ENCODE peak calls at places on chromosome X, in ten cellular contexts. B is fibroblast of lung, H is MM.1S, O is neural progenitor cell, I is A673, N is hepatocyte, C is GM23338, M is PC-3, K is HepG2, G is keratinocyte. X is an unnamed sample.

GRCh38 chrX:134236690-134237362 is at the start of gene CCDC160:
- DNase-seq in N (peak), M (peak), O (peak), K (peak), B (peak), C (peak), H (peak), I (no peak), G (no peak), X (peak)

GRCh38 chrX:135389243-135389642 is 32.5 kb upstream of the SMIM10L2A start:
- DNase-seq in H (no peak), B (no peak), G (no peak), C (no peak), O (no peak), I (no peak), N (no peak), M (peak), K (no peak), X (no peak)

GRCh38 chrX:21745756-21746155 is 12.2 kb downstream of the SMPX start:
- DNase-seq in H (peak), B (no peak), G (no peak), N (peak), I (peak), K (no peak), C (peak), M (peak), O (peak), X (no peak)

GRCh38 chrX:56728752-56729151 is 291 bp upstream of the NBDY start:
- DNase-seq in H (peak), N (peak), B (peak), M (peak), I (peak), C (peak), O (no peak), K (no peak), G (no peak), X (no peak)

GRCh38 chrX:132956421-132957210 is 1.8 kb downstream of the HS6ST2 start:
- DNase-seq in O (peak), G (no peak), K (no peak), B (no peak), N (peak), I (no peak), C (peak), M (no peak), H (no peak), X (no peak)

GRCh38 chrX:43815209-43815608 is 67.0 kb downstream of the MAOB start:
- DNase-seq in H (no peak), O (no peak), B (no peak), C (no peak), K (no peak), M (no peak), G (no peak), N (no peak), I (no peak), X (no peak)

GRCh38 chrX:23792861-23793553 is 10.0 kb downstream of the SAT1 start:
- DNase-seq in K (no peak), G (no peak), B (no peak), N (no peak), C (no peak), I (peak), O (peak), H (no peak), M (no peak), X (no peak)

GRCh38 chrX:67503004-67503403 is 40.8 kb upstream of the AR start:
- DNase-seq in I (no peak), K (no peak), N (no peak), M (no peak), B (no peak), O (no peak), C (no peak), G (no peak), H (no peak), X (no peak)

GRCh38 chrX:70168238-70169188 is 8.8 kb upstream of the DGAT2L6 start:
- DNase-seq in I (peak), B (peak), N (peak), C (peak), M (peak), H (no peak), K (peak), O (peak), G (no peak), X (peak)

GRCh38 chrX:30910124-30910860 is 21.2 kb upstream of the TAB3 start:
- DNase-seq in I (peak), G (no peak), M (no peak), C (no peak), K (no peak), B (peak), N (no peak), H (no peak), O (no peak), X (peak)

GRCh38 chrX:46912673-46913491 is 661 bp downstream of the JADE3 start:
- DNase-seq in O (peak), B (peak), K (peak), N (peak), I (peak), G (no peak), M (peak), C (peak), H (peak), X (no peak)

GRCh38 chrX:23935116-23935515 is 27.3 kb downstream of the CXorf58 start:
- DNase-seq in G (no peak), B (no peak), H (no peak), O (no peak), M (no peak), I (no peak), N (no peak), K (no peak), C (no peak), X (no peak)

GRCh38 chrX:20061869-20062254 is 54.8 kb downstream of the MAP7D2 start:
- DNase-seq in K (peak), H (peak), G (no peak), I (no peak), M (peak), C (no peak), O (no peak), N (no peak), B (peak), X (peak)

GRCh38 chrX:149569770-149570169 is 17.5 kb downstream of the MAGEA9B start:
- DNase-seq in G (no peak), B (no peak), M (peak), I (no peak), O (no peak), N (no peak), H (no peak), C (no peak), K (no peak), X (no peak)

GRCh38 chrX:31715675-31716074 is 643.8 kb upstream of the FTHL17 start:
- DNase-seq in I (peak), B (no peak), C (no peak), N (peak), K (no peak), G (no peak), M (peak), H (no peak), O (no peak), X (no peak)

GRCh38 chrX:12701625-12702024 is 89.6 kb upstream of the PRPS2 start:
- DNase-seq in I (peak), H (peak), O (peak), C (peak), K (peak), B (peak), N (peak), G (peak), M (peak), X (peak)

DNA sequence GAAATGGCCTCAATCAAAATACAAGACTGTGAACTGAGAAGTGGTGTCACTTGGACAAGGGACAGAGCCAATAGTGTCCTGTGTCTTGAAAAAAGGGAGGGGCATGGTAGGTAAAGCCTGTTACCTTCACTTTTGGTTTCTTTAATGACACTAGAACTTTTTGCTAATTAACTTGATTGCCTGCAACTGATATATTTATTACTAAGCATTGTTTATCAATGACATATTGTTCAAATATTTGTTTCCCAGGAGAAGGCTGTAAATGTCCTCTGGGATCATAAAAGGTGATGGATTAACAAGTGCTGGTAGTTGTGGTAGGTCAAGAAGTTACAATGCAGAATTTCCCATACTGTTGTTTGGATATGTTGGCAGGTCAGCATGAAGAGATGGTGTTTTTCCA is 93.8 kb upstream of the SCML1 start:
- DNase-seq in G (no peak), H (peak), N (no peak), K (no peak), I (no peak), B (no peak), O (no peak), M (no peak), C (no peak), X (no peak)
- TF ChIP-seq EZH2 in G (no peak), H (no peak), N (no peak), K (no peak), I (no peak), B (no peak), O (no peak), M (no peak), C (no peak), X (no peak)

GRCh38 chrX:110268875-110269274 is 49.0 kb downstream of the AMMECR1 start:
- DNase-seq in C (no peak), I (peak), H (no peak), K (no peak), N (no peak), G (no peak), B (no peak), M (no peak), O (no peak), X (no peak)

GRCh38 chrX:110268395-110268794 is 49.5 kb downstream of the AMMECR1 start:
- DNase-seq in K (no peak), H (no peak), I (no peak), O (no peak), G (no peak), M (no peak), N (no peak), B (no peak), C (no peak), X (no peak)

GRCh38 chrX:110265624-110266023 is 52.3 kb downstream of the AMMECR1 start:
- DNase-seq in C (no peak), G (no peak), K (no peak), I (peak), O (no peak), B (peak), H (no peak), N (no peak), M (peak), X (no peak)

DNA sequence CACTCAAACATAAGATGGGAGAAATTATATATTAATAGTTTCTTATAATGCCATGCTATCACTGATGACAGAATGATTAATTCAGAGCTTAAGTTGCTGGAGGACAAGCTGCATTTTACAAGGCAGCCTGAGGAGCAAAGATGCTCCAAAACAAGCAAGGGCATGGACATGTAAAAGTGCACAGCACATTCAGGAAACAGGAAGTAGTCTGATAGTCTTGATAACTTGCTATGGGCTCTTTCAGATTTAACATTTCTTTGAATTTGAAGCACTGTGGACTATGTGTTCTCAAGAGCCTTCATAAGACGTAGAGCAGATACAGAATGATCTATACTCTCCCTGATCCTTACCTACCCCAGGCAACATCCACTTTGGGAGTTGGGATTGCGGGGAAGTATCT is 50.0 kb downstream of the AMMECR1 start:
- DNase-seq in I (peak), M (no peak), N (no peak), G (no peak), K (no peak), B (no peak), C (no peak), H (no peak), O (no peak), X (no peak)
- H3K27ac ChIP-seq in I (no peak), M (no peak), N (no peak), G (no peak), K (no peak), B (no peak), C (no peak), H (no peak), O (no peak), X (no peak)

GRCh38 chrX:16140983-16141382 is 17.6 kb downstream of the GRPR start:
- DNase-seq in G (no peak), O (no peak), K (no peak), B (no peak), H (no peak), I (no peak), N (no peak), C (no peak), M (peak), X (no peak)

GRCh38 chrX:16137416-16138107 is 14.2 kb downstream of the GRPR start:
- DNase-seq in O (no peak), N (no peak), M (no peak), K (no peak), C (no peak), I (no peak), H (no peak), B (no peak), G (no peak), X (no peak)

GRCh38 chrX:16136080-16136479 is 12.7 kb downstream of the GRPR start:
- DNase-seq in G (no peak), B (no peak), K (no peak), M (no peak), I (no peak), C (no peak), H (no peak), N (no peak), O (no peak), X (no peak)

GRCh38 chrX:16140448-16140847 is 17.1 kb downstream of the GRPR start:
- DNase-seq in G (no peak), O (no peak), M (no peak), K (no peak), N (no peak), H (no peak), C (no peak), B (no peak), I (no peak), X (no peak)

DNA sequence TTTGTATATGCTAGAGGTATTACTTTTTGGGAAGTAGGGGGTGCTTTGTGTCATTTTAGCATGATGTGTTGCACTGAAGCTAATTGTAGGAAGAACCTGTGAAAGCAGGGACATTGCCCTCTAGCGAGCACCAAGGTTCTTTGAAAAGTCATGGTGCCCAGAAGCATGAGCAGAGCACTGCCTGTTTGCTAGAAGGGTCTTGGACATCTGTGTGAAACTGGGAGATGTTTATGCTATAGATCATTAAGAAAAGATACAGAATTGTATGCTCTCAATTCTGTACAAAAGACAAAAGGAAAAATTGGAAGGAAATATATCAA is 14.7 kb downstream of the GRPR start:
- DNase-seq in B (no peak), M (no peak), H (no peak), I (no peak), N (peak), K (peak), G (no peak), C (peak), O (peak), X (no peak)
- TF ChIP-seq CTCF in B (peak), M (no peak), H (peak), I (peak), N (peak), K (peak), G (no peak), C (peak), O (peak), X (no peak)

GRCh38 chrX:25017667-25018247 is 2.0 kb upstream of the ARX start:
- DNase-seq in G (no peak), C (no peak), N (no peak), K (no peak), I (peak), M (no peak), O (peak), H (no peak), B (no peak), X (no peak)

GRCh38 chrX:25018682-25019081 is 2.9 kb upstream of the ARX start:
- DNase-seq in O (no peak), K (no peak), N (no peak), M (no peak), I (no peak), B (no peak), H (no peak), C (no peak), G (no peak), X (no peak)

GRCh38 chrX:25016361-25016671 is 551 bp upstream of the ARX start:
- DNase-seq in C (no peak), K (no peak), I (no peak), G (no peak), B (no peak), H (no peak), O (peak), M (no peak), N (no peak), X (no peak)

GRCh38 chrX:25015486-25016360 is at the start of gene ARX:
- DNase-seq in C (peak), M (no peak), H (no peak), I (peak), O (peak), N (peak), K (peak), B (peak), G (no peak), X (peak)

GRCh38 chrX:25016938-25017598 is 1.3 kb upstream of the ARX start:
- DNase-seq in M (no peak), B (no peak), H (no peak), O (peak), C (no peak), K (no peak), G (no peak), I (no peak), N (no peak), X (no peak)
- TF ChIP-seq EZH2 in M (no peak), B (no peak), H (no peak), O (no peak), C (no peak), K (no peak), G (no peak), I (no peak), N (no peak), X (no peak)

DNA sequence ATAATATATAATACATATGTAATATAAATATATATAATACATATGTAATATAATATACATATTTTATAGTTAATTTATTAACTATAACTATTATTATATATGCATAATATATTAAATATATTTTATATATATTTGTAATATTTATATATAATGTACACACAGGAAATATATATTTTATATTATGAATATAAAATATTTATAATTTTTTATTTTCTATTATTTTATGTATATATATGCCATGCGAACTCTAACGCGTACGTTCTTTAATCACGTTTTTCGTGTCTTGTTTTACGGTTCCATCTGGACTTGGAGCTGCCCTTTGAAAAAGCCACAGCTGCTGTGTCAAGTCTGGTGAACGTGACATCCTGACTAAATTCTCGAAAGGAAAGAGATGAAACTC is 332.1 kb downstream of the ASMT start:
- DNase-seq in I (no peak), N (no peak), H (no peak), B (no peak), K (no peak), M (no peak), C (no peak), O (no peak), G (no peak), X (no peak)
- H3K27ac ChIP-seq in I (no peak), N (no peak), H (no peak), B (no peak), K (no peak), M (no peak), C (no peak), O (no peak), G (no peak), X (no peak)

GRCh38 chrX:44872319-44872816 is 620 bp upstream of the KDM6A start:
- DNase-seq in M (peak), B (peak), N (peak), G (no peak), C (peak), I (peak), H (no peak), O (no peak), K (no peak), X (no peak)

GRCh38 chrX:44874481-44875184 is 1.6 kb downstream of the KDM6A start:
- DNase-seq in I (peak), B (peak), O (peak), G (no peak), K (no peak), N (peak), H (peak), C (peak), M (peak), X (peak)

GRCh38 chrX:44875185-44875489 is 2.1 kb downstream of the KDM6A start:
- DNase-seq in N (no peak), G (no peak), C (no peak), I (no peak), M (no peak), H (no peak), O (no peak), K (no peak), B (no peak), X (no peak)

GRCh38 chrX:44872817-44873414 is at the start of gene KDM6A:
- DNase-seq in B (peak), N (peak), I (peak), M (peak), H (peak), G (peak), O (peak), C (peak), K (peak), X (peak)

GRCh38 chrX:44873415-44874270 is 655 bp downstream of the KDM6A start:
- DNase-seq in O (peak), K (no peak), N (peak), B (peak), I (peak), M (peak), H (peak), G (no peak), C (peak), X (peak)
- TF ChIP-seq CTCF in O (no peak), K (no peak), N (no peak), B (no peak), I (peak), M (no peak), H (no peak), G (no peak), C (no peak), X (no peak)

GRCh38 chrX:107506596-107507031 is 57.2 kb downstream of the FRMPD3 start:
- DNase-seq in N (no peak), I (no peak), G (no peak), H (no peak), O (no peak), B (no peak), M (no peak), K (no peak), C (peak), X (no peak)
- TF ChIP-seq EZH2 in N (peak), I (no peak), G (no peak), H (no peak), O (peak), B (no peak), M (no peak), K (no peak), C (no peak), X (no peak)

GRCh38 chrX:103828529-103828928 is 3.5 kb downstream of the RAB9B start:
- DNase-seq in N (no peak), M (no peak), G (no peak), I (no peak), H (no peak), B (no peak), C (no peak), O (no peak), K (no peak), X (no peak)

GRCh38 chrX:103831342-103831802 is 685 bp downstream of the RAB9B start:
- DNase-seq in O (peak), G (no peak), N (peak), H (no peak), K (no peak), I (peak), C (peak), M (peak), B (no peak), X (no peak)

GRCh38 chrX:103830848-103831247 is 1.2 kb downstream of the RAB9B start:
- DNase-seq in N (no peak), H (no peak), I (no peak), K (no peak), O (no peak), M (no peak), G (no peak), C (no peak), B (no peak), X (no peak)

DNA sequence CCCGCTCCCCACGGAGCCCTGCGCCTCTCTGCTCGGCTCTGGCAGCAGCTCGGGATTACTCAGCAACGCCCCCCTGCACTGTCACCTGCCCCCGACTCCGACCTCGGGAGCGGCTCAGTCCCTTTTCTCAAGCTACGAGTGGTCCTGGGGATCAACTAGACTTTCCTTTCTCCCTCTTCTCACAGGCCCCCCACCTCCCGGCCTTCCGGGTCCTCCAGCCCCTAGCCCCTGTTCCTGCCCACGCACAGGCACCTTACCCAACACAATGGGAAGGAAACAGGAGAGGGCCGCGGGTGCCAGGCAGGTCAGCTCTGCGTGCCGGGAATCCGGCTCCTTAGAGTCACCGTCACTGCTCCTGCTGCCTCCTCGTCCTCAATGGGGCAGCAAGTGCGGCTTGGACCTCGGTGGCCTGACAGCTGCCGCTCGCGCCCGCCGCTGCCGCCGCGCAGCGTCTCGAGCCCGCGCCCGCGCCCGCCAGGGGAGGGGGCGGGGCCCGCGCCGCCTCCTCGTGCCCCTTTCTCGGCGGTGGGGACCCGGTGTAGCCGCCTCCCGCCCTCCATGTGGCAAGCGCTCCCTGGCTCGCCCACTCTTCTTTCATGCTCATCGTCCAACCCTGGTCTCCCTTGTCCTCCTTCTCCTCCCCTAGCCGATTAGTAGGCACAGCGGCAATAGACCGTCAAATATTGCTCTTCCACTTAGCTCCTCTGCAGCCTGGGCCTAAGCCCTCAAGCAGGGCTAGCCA is at the start of gene RAB9B:
- DNase-seq in M (peak), N (peak), K (no peak), C (peak), B (peak), H (peak), G (no peak), O (peak), I (peak), X (peak)
- H3K27ac ChIP-seq in M (no peak), N (peak), K (no peak), C (no peak), B (no peak), H (no peak), G (no peak), O (no peak), I (no peak), X (no peak)